ENCODE peak calls at places on chromosomes 13 and 19, in seven cellular contexts. One of them, this sample, is unnamed. For H3K4me1, the result is how much of the 10 kb centered on the place peaks cover.

GRCh38 chr13:73607489-73608156 is 526.6 kb downstream of the KLF12 start:
- DNase-seq in HCT116: no peak
- DNase-seq in effector memory CD4-positive, alpha-beta T cell: no peak
- DNase-seq in SJSA1: no peak
- DNase-seq in ascending aorta: no peak
- DNase-seq in left lung: no peak
- DNase-seq in astrocyte: no peak
- DNase-seq in this sample: no peak

GRCh38 chr13:34869737-34870136 is 72.3 kb upstream of the NBEA start:
- DNase-seq in astrocyte: no peak
- DNase-seq in SJSA1: no peak
- DNase-seq in ascending aorta: no peak
- DNase-seq in effector memory CD4-positive, alpha-beta T cell: no peak
- DNase-seq in left lung: no peak
- DNase-seq in HCT116: no peak
- DNase-seq in this sample: no peak

GRCh38 chr13:104106705-104107393 is 1040.6 kb upstream of the SLC10A2 start:
- DNase-seq in SJSA1: no peak
- DNase-seq in astrocyte: peak
- DNase-seq in effector memory CD4-positive, alpha-beta T cell: no peak
- DNase-seq in left lung: no peak
- DNase-seq in HCT116: no peak
- DNase-seq in ascending aorta: no peak
- DNase-seq in this sample: no peak

GRCh38 chr19:7638802-7639465 is 2.0 kb downstream of the STXBP2 start:
- DNase-seq in ascending aorta: no peak
- DNase-seq in left lung: no peak
- DNase-seq in effector memory CD4-positive, alpha-beta T cell: no peak
- DNase-seq in astrocyte: no peak
- DNase-seq in HCT116: no peak
- DNase-seq in SJSA1: no peak
- DNase-seq in this sample: no peak

GRCh38 chr19:29923653-29924052 is 18.4 kb upstream of the URI1 start:
- DNase-seq in left lung: no peak
- DNase-seq in effector memory CD4-positive, alpha-beta T cell: no peak
- DNase-seq in SJSA1: no peak
- DNase-seq in ascending aorta: no peak
- DNase-seq in HCT116: no peak
- DNase-seq in astrocyte: no peak
- DNase-seq in this sample: no peak

GRCh38 chr19:2113436-2114211 is 16.9 kb downstream of the IZUMO4 start:
- DNase-seq in astrocyte: peak
- DNase-seq in left lung: no peak
- DNase-seq in SJSA1: no peak
- DNase-seq in ascending aorta: no peak
- DNase-seq in effector memory CD4-positive, alpha-beta T cell: no peak
- DNase-seq in HCT116: no peak
- DNase-seq in this sample: no peak

GRCh38 chr13:20141238-20142018 is 19.4 kb downstream of the GJA3 start:
- DNase-seq in astrocyte: no peak
- DNase-seq in HCT116: no peak
- DNase-seq in effector memory CD4-positive, alpha-beta T cell: no peak
- DNase-seq in SJSA1: no peak
- DNase-seq in left lung: no peak
- DNase-seq in ascending aorta: no peak
- DNase-seq in this sample: no peak

GRCh38 chr13:31444266-31444862 is 244.6 kb downstream of the B3GLCT start:
- DNase-seq in HCT116: no peak
- DNase-seq in left lung: no peak
- DNase-seq in ascending aorta: no peak
- DNase-seq in SJSA1: no peak
- DNase-seq in effector memory CD4-positive, alpha-beta T cell: no peak
- DNase-seq in astrocyte: no peak
- DNase-seq in this sample: no peak

GRCh38 chr13:79417741-79418140 is 11.7 kb upstream of the RBM26 start:
- DNase-seq in left lung: no peak
- DNase-seq in effector memory CD4-positive, alpha-beta T cell: no peak
- DNase-seq in HCT116: no peak
- DNase-seq in ascending aorta: no peak
- DNase-seq in astrocyte: no peak
- DNase-seq in SJSA1: no peak
- DNase-seq in this sample: no peak

GRCh38 chr19:9729162-9729561 is 39.4 kb downstream of the ZNF846 start:
- DNase-seq in SJSA1: no peak
- DNase-seq in HCT116: no peak
- DNase-seq in left lung: no peak
- DNase-seq in effector memory CD4-positive, alpha-beta T cell: no peak
- DNase-seq in ascending aorta: no peak
- DNase-seq in astrocyte: no peak
- DNase-seq in this sample: no peak

GRCh38 chr13:74306496-74306895 is 172.3 kb upstream of the KLF12 start:
- DNase-seq in ascending aorta: no peak
- DNase-seq in left lung: no peak
- DNase-seq in astrocyte: peak
- DNase-seq in SJSA1: no peak
- DNase-seq in HCT116: no peak
- DNase-seq in effector memory CD4-positive, alpha-beta T cell: no peak
- DNase-seq in this sample: no peak

GRCh38 chr13:46654956-46655726 is 102.2 kb downstream of the LRCH1 start:
- DNase-seq in SJSA1: no peak
- DNase-seq in effector memory CD4-positive, alpha-beta T cell: no peak
- DNase-seq in HCT116: no peak
- DNase-seq in ascending aorta: no peak
- DNase-seq in left lung: no peak
- DNase-seq in astrocyte: no peak
- DNase-seq in this sample: no peak

GRCh38 chr13:52371736-52372247 is 34.2 kb downstream of the THSD1 start:
- DNase-seq in SJSA1: no peak
- DNase-seq in effector memory CD4-positive, alpha-beta T cell: no peak
- DNase-seq in HCT116: peak
- DNase-seq in astrocyte: peak
- DNase-seq in left lung: no peak
- DNase-seq in ascending aorta: no peak
- DNase-seq in this sample: no peak

GRCh38 chr19:49056101-49056901 is 1.2 kb downstream of the CGB7 start:
- DNase-seq in left lung: peak
- DNase-seq in ascending aorta: no peak
- DNase-seq in effector memory CD4-positive, alpha-beta T cell: peak
- DNase-seq in astrocyte: peak
- DNase-seq in SJSA1: peak
- DNase-seq in HCT116: peak
- DNase-seq in this sample: peak

GRCh38 chr13:41562083-41562482 is 104.7 kb downstream of the RGCC start:
- DNase-seq in effector memory CD4-positive, alpha-beta T cell: no peak
- DNase-seq in SJSA1: peak
- DNase-seq in left lung: no peak
- DNase-seq in ascending aorta: no peak
- DNase-seq in astrocyte: peak
- DNase-seq in HCT116: no peak
- DNase-seq in this sample: no peak

GRCh38 chr19:4197625-4198466 is 15.4 kb downstream of the ANKRD24 start:
- DNase-seq in ascending aorta: no peak
- DNase-seq in HCT116: no peak
- DNase-seq in astrocyte: no peak
- DNase-seq in SJSA1: no peak
- DNase-seq in left lung: no peak
- DNase-seq in effector memory CD4-positive, alpha-beta T cell: no peak
- DNase-seq in this sample: no peak

GRCh38 chr19:4196587-4197148 is 14.2 kb downstream of the ANKRD24 start:
- DNase-seq in astrocyte: no peak
- DNase-seq in effector memory CD4-positive, alpha-beta T cell: no peak
- DNase-seq in SJSA1: no peak
- DNase-seq in ascending aorta: no peak
- DNase-seq in HCT116: no peak
- DNase-seq in left lung: no peak
- DNase-seq in this sample: no peak

GRCh38 chr19:4197228-4197624 is 14.7 kb downstream of the ANKRD24 start:
- DNase-seq in left lung: no peak
- DNase-seq in effector memory CD4-positive, alpha-beta T cell: no peak
- DNase-seq in ascending aorta: no peak
- DNase-seq in SJSA1: no peak
- DNase-seq in HCT116: no peak
- DNase-seq in astrocyte: no peak
- DNase-seq in this sample: no peak

GRCh38 chr19:4199699-4200293 is 17.3 kb downstream of the ANKRD24 start:
- DNase-seq in ascending aorta: no peak
- DNase-seq in SJSA1: no peak
- DNase-seq in left lung: no peak
- DNase-seq in effector memory CD4-positive, alpha-beta T cell: no peak
- DNase-seq in HCT116: no peak
- DNase-seq in astrocyte: no peak
- DNase-seq in this sample: no peak

GRCh38 chr19:4198467-4199126 is 16.1 kb downstream of the ANKRD24 start:
- DNase-seq in ascending aorta: no peak
- DNase-seq in effector memory CD4-positive, alpha-beta T cell: no peak
- DNase-seq in SJSA1: no peak
- DNase-seq in left lung: no peak
- DNase-seq in HCT116: no peak
- DNase-seq in astrocyte: no peak
- DNase-seq in this sample: no peak
- H3K4me3 ChIP-seq in ascending aorta: no peak
- H3K4me3 ChIP-seq in effector memory CD4-positive, alpha-beta T cell: no peak
- H3K4me3 ChIP-seq in SJSA1: no peak
- H3K4me3 ChIP-seq in left lung: no peak
- H3K4me3 ChIP-seq in HCT116: no peak
- H3K4me3 ChIP-seq in astrocyte: no peak
- H3K4me3 ChIP-seq in this sample: no peak

DNA sequence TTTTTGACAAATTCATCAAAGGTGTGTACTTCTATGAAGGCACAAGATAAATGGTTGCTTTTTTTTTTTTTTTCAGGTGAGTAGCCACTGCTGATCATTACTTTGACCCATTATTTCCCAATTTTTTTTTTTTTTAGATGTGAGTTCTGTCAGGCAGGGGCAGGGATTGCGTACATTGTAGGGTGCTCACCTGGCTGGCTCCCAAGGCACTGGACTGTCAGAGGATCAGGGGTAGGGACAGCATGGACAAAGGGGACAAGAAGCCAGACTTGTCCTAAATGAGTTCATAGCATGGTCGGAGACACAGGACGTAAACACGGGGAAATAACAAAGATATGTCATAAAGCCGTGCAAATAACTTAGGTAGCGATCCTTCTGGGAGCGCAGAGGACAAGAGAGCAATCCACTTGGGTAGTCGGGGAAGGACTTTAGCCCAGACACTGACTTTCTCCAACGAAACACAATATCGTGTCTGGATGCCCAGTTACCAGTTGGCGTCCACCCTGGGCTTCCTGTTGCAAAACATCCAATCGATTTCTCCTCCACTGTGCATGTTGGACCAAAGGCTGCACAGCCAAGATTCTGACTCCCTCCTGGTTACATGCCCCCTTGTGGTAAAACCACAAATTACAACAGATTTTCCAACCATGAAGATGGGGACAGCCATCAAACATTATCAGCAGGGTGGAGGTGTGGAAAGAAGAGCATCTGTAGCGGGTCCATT is 27.5 kb upstream of the KATNAL1 start:
- DNase-seq in left lung: no peak
- DNase-seq in effector memory CD4-positive, alpha-beta T cell: no peak
- DNase-seq in astrocyte: no peak
- DNase-seq in SJSA1: no peak
- DNase-seq in HCT116: peak
- DNase-seq in ascending aorta: no peak
- DNase-seq in this sample: no peak
- H3K4me1 ChIP-seq in left lung: under half
- H3K4me1 ChIP-seq in effector memory CD4-positive, alpha-beta T cell: under half
- H3K4me1 ChIP-seq in astrocyte: under half
- H3K4me1 ChIP-seq in SJSA1: under half
- H3K4me1 ChIP-seq in HCT116: under half
- H3K4me1 ChIP-seq in ascending aorta: under half
- H3K4me1 ChIP-seq in this sample: under half

DNA sequence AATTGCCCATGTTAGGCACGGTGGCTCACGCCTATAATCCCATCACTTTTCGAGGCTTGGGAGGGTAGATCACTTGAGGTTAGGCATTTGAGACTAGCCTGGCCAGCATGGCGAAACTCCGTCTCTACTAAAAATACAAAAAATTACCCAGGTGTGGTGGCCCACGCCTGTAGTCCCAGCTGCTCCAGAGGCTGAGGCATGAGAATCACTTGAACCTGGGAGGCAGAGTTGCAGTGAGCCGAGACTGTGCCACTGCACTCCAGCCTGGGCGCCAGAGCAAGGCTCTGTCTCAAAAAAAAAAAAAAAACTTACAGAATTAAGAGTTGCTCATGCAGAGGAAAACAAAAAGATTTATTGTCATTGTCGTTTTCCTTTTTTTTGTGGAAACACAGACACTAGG is 3.4 kb upstream of the PSMC4 start:
- DNase-seq in effector memory CD4-positive, alpha-beta T cell: no peak
- DNase-seq in HCT116: no peak
- DNase-seq in left lung: no peak
- DNase-seq in astrocyte: no peak
- DNase-seq in SJSA1: no peak
- DNase-seq in ascending aorta: no peak
- DNase-seq in this sample: no peak
- H3K27ac ChIP-seq in effector memory CD4-positive, alpha-beta T cell: no peak
- H3K27ac ChIP-seq in HCT116: no peak
- H3K27ac ChIP-seq in left lung: no peak
- H3K27ac ChIP-seq in astrocyte: no peak
- H3K27ac ChIP-seq in SJSA1: no peak
- H3K27ac ChIP-seq in ascending aorta: no peak
- H3K27ac ChIP-seq in this sample: no peak

DNA sequence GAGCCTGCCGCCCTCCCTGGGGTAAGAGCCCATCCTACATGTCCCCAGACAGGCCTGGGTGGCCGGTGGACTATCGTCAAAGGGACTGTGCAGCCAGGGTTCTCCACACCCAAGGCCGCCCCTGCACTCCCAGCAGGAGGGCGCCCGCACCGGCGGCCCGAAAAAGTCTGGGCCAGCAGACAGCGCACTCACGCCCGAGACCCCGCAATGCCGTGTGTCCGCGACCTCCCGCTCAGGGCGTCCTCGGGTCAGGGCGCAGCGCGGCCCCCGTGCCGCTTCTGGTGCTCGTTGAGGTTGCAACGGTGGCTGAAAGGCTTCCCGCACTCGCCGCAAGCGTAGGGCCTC is 2.6 kb upstream of the A1BG start:
- DNase-seq in effector memory CD4-positive, alpha-beta T cell: no peak
- DNase-seq in ascending aorta: no peak
- DNase-seq in SJSA1: no peak
- DNase-seq in left lung: peak
- DNase-seq in HCT116: no peak
- DNase-seq in astrocyte: no peak
- DNase-seq in this sample: peak
- H3K4me3 ChIP-seq in effector memory CD4-positive, alpha-beta T cell: peak
- H3K4me3 ChIP-seq in ascending aorta: no peak
- H3K4me3 ChIP-seq in SJSA1: no peak
- H3K4me3 ChIP-seq in left lung: peak
- H3K4me3 ChIP-seq in HCT116: no peak
- H3K4me3 ChIP-seq in astrocyte: no peak
- H3K4me3 ChIP-seq in this sample: peak

GRCh38 chr13:110360598-110360997 is 53.5 kb downstream of the COL4A2 start:
- DNase-seq in ascending aorta: no peak
- DNase-seq in HCT116: no peak
- DNase-seq in effector memory CD4-positive, alpha-beta T cell: no peak
- DNase-seq in astrocyte: no peak
- DNase-seq in left lung: no peak
- DNase-seq in SJSA1: no peak
- DNase-seq in this sample: no peak
- H3K4me1 ChIP-seq in ascending aorta: under half
- H3K4me1 ChIP-seq in HCT116: under half
- H3K4me1 ChIP-seq in effector memory CD4-positive, alpha-beta T cell: under half
- H3K4me1 ChIP-seq in astrocyte: under half
- H3K4me1 ChIP-seq in left lung: under half
- H3K4me1 ChIP-seq in SJSA1: under half
- H3K4me1 ChIP-seq in this sample: under half

GRCh38 chr19:46356670-46357055 is 9.8 kb downstream of the PPP5C start:
- DNase-seq in left lung: peak
- DNase-seq in effector memory CD4-positive, alpha-beta T cell: no peak
- DNase-seq in ascending aorta: no peak
- DNase-seq in HCT116: no peak
- DNase-seq in SJSA1: no peak
- DNase-seq in astrocyte: no peak
- DNase-seq in this sample: no peak
- H3K27ac ChIP-seq in left lung: no peak
- H3K27ac ChIP-seq in effector memory CD4-positive, alpha-beta T cell: no peak
- H3K27ac ChIP-seq in ascending aorta: no peak
- H3K27ac ChIP-seq in HCT116: no peak
- H3K27ac ChIP-seq in SJSA1: no peak
- H3K27ac ChIP-seq in astrocyte: no peak
- H3K27ac ChIP-seq in this sample: no peak

This sample was measured in lower lobe of right lung.